ENCODE peak calls at places on chromosomes 3 and 15, in five cellular contexts. U, J, M, C and P are unnamed samples.

GRCh38 chr3:111080357-111080937 is 8.8 kb downstream of the NECTIN3 start:
- DNase-seq in U (no peak), M (no peak), J (no peak), C (no peak), P (peak; percentile 57)

GRCh38 chr15:68729789-68730201 is 90.9 kb downstream of the ANP32A start:
- DNase-seq in C (peak; percentile 17), U (peak; percentile 39), M (no peak), J (no peak), P (peak; percentile 62)

GRCh38 chr3:14819671-14820070 is 909 bp downstream of the FGD5 start:
- DNase-seq in J (no peak), M (no peak), U (no peak), C (no peak), P (no peak)

GRCh38 chr3:120025520-120025919 is 68.7 kb downstream of the GSK3B start:
- DNase-seq in C (no peak), U (no peak), J (no peak), M (no peak), P (no peak)

GRCh38 chr15:64767203-64767602 is 8.2 kb downstream of the RBPMS2 start:
- DNase-seq in U (no peak), M (no peak), C (no peak), J (no peak), P (no peak)

GRCh38 chr3:172675371-172676193 is 35.3 kb downstream of the NCEH1 start:
- DNase-seq in J (no peak), M (peak; percentile 18), U (no peak), C (no peak), P (peak; percentile 67)

GRCh38 chr3:114216186-114216970 is 21.0 kb downstream of the ZNF80 start:
- DNase-seq in M (no peak), J (no peak), C (no peak), U (no peak), P (no peak)

GRCh38 chr3:67388738-67389137 is 265.7 kb downstream of the SUCLG2 start:
- DNase-seq in C (no peak), M (no peak), J (no peak), U (no peak), P (no peak)

GRCh38 chr3:77038928-77039605 is 832 bp upstream of the ROBO2 start:
- DNase-seq in U (no peak), M (no peak), J (no peak), C (no peak), P (no peak)